ENCODE peak calls at places on chromosome 9, in six cellular contexts. Y is GM12891, R is HepG2, B is SK-N-SH, X is GM12892, J is K562. P is an unnamed sample.

GRCh38 chr9:101229606-101230005 is 155.2 kb downstream of the BAAT start:
- DNase-seq in Y (no peak), R (no peak), B (no peak), X (no peak), J (no peak), P (no peak)

GRCh38 chr9:95004452-95005275 is 278.2 kb downstream of the AOPEP start:
- DNase-seq in Y (peak), R (peak), B (peak), X (peak), J (peak), P (no peak)

GRCh38 chr9:38422555-38423245 is 1.6 kb downstream of the IGFBPL1 start:
- DNase-seq in Y (no peak), R (no peak), B (peak), X (no peak), J (no peak), P (no peak)

GRCh38 chr9:114798793-114799427 is 6.9 kb downstream of the TNFSF15 start:
- DNase-seq in Y (no peak), R (no peak), B (peak), X (no peak), J (no peak), P (no peak)

GRCh38 chr9:131578778-131579504 is 33.6 kb downstream of the PRRT1B start:
- DNase-seq in Y (peak), R (no peak), B (peak), X (peak), J (no peak), P (no peak)

GRCh38 chr9:129140397-129141065 is 29.3 kb downstream of the PTPA start:
- DNase-seq in Y (no peak), R (peak), B (peak), X (no peak), J (peak), P (no peak)

GRCh38 chr9:81526587-81526986 is 162.8 kb downstream of the TLE1 start:
- DNase-seq in Y (no peak), R (no peak), B (no peak), X (no peak), J (no peak), P (no peak)

GRCh38 chr9:15531380-15531779 is 20.6 kb upstream of the PSIP1 start:
- DNase-seq in Y (no peak), R (no peak), B (no peak), X (no peak), J (no peak), P (no peak)

GRCh38 chr9:81871695-81872094 is 56.5 kb upstream of the SPATA31D4 start:
- DNase-seq in Y (no peak), R (no peak), B (no peak), X (no peak), J (no peak), P (no peak)

GRCh38 chr9:92328225-92328624 is 2.5 kb downstream of the CENPP start:
- DNase-seq in Y (no peak), R (peak), B (peak), X (no peak), J (peak), P (no peak)

GRCh38 chr9:38416461-38416860 is 7.8 kb downstream of the IGFBPL1 start:
- DNase-seq in Y (no peak), R (no peak), B (no peak), X (no peak), J (no peak), P (no peak)

GRCh38 chr9:91162311-91162710 is 199.4 kb downstream of the AUH start:
- DNase-seq in Y (no peak), R (no peak), B (no peak), X (no peak), J (peak), P (no peak)

GRCh38 chr9:4530375-4530774 is 40.1 kb downstream of the SLC1A1 start:
- DNase-seq in Y (no peak), R (no peak), B (no peak), X (no peak), J (no peak), P (no peak)

GRCh38 chr9:3464033-3464638 is 61.7 kb downstream of the RFX3 start:
- DNase-seq in Y (no peak), R (no peak), B (no peak), X (no peak), J (no peak), P (no peak)

GRCh38 chr9:35112257-35113020 is 3.2 kb downstream of the ATOSB start:
- DNase-seq in Y (no peak), R (no peak), B (no peak), X (no peak), J (peak), P (no peak)

GRCh38 chr9:128624566-128624965 is 32.1 kb downstream of the DYNC2I2 start:
- DNase-seq in Y (no peak), R (no peak), B (peak), X (no peak), J (no peak), P (no peak)

GRCh38 chr9:91489391-91489899 is 65.8 kb upstream of the NFIL3 start:
- DNase-seq in Y (no peak), R (no peak), B (no peak), X (no peak), J (no peak), P (no peak)

GRCh38 chr9:93301291-93301811 is 117.4 kb downstream of the WNK2 start:
- DNase-seq in Y (peak), R (no peak), B (peak), X (no peak), J (no peak), P (peak)

GRCh38 chr9:15104826-15105420 is 194.7 kb upstream of the FREM1 start:
- DNase-seq in Y (peak), R (peak), B (peak), X (peak), J (peak), P (no peak)

GRCh38 chr9:120532891-120533290 is 47.1 kb downstream of the CDK5RAP2 start:
- DNase-seq in Y (no peak), R (no peak), B (no peak), X (no peak), J (no peak), P (no peak)

GRCh38 chr9:78365979-78366697 is 69.2 kb downstream of the PSAT1 start:
- DNase-seq in Y (no peak), R (no peak), B (peak), X (no peak), J (no peak), P (no peak)

GRCh38 chr9:116007824-116008223 is 145.8 kb upstream of the PAPPA start:
- DNase-seq in Y (no peak), R (no peak), B (no peak), X (no peak), J (no peak), P (no peak)

GRCh38 chr9:13627502-13627901 is 348.0 kb upstream of the MPDZ start:
- DNase-seq in Y (no peak), R (no peak), B (no peak), X (no peak), J (no peak), P (no peak)

GRCh38 chr9:17783227-17783626 is 204.4 kb downstream of the SH3GL2 start:
- DNase-seq in Y (no peak), R (no peak), B (no peak), X (no peak), J (no peak), P (no peak)

GRCh38 chr9:96766199-96766598 is 11.7 kb downstream of the ZNF510 start:
- DNase-seq in Y (no peak), R (no peak), B (no peak), X (no peak), J (no peak), P (no peak)

GRCh38 chr9:92970467-92970923 is 23.2 kb downstream of the FGD3 start:
- DNase-seq in Y (no peak), R (no peak), B (no peak), X (no peak), J (no peak), P (peak)

GRCh38 chr9:68522954-68523353 is 17.7 kb downstream of the TMEM252 start:
- DNase-seq in Y (no peak), R (no peak), B (no peak), X (no peak), J (no peak), P (no peak)
- TF ChIP-seq TAF1 in Y (no peak), R (no peak), B (no peak), X (no peak), J (no peak), P (no peak)

GRCh38 chr9:126117631-126118030 is 209.0 kb upstream of the MVB12B start:
- DNase-seq in Y (no peak), R (no peak), B (no peak), X (no peak), J (no peak), P (no peak)
- TF ChIP-seq TAF1 in Y (no peak), R (no peak), B (no peak), X (no peak), J (no peak), P (no peak)

GRCh38 chr9:133734600-133735414 is 3.3 kb downstream of the SARDH start:
- DNase-seq in Y (no peak), R (no peak), B (no peak), X (no peak), J (no peak), P (no peak)

GRCh38 chr9:133733421-133734250 is 4.5 kb downstream of the SARDH start:
- DNase-seq in Y (no peak), R (no peak), B (peak), X (no peak), J (no peak), P (no peak)

GRCh38 chr9:133732351-133733073 is 5.6 kb downstream of the SARDH start:
- DNase-seq in Y (no peak), R (no peak), B (no peak), X (no peak), J (no peak), P (no peak)

GRCh38 chr9:133731876-133732321 is 6.3 kb downstream of the SARDH start:
- DNase-seq in Y (no peak), R (peak), B (peak), X (no peak), J (peak), P (no peak)

GRCh38 chr9:133733074-133733408 is 5.1 kb downstream of the SARDH start:
- DNase-seq in Y (no peak), R (no peak), B (no peak), X (no peak), J (no peak), P (no peak)
- TF ChIP-seq TAF1 in Y (no peak), R (no peak), B (no peak), X (no peak), J (no peak), P (no peak)

GRCh38 chr9:31519011-31519410 is 865.4 kb upstream of the ACO1 start:
- DNase-seq in Y (no peak), R (peak), B (no peak), X (no peak), J (no peak), P (no peak)
- TF ChIP-seq TAF1 in Y (no peak), R (no peak), B (no peak), X (no peak), J (no peak), P (no peak)

GRCh38 chr9:126386814-126387213 is 60.2 kb downstream of the MVB12B start:
- DNase-seq in Y (no peak), R (no peak), B (no peak), X (no peak), J (no peak), P (no peak)

GRCh38 chr9:126389958-126390357 is 63.3 kb downstream of the MVB12B start:
- DNase-seq in Y (no peak), R (no peak), B (no peak), X (no peak), J (no peak), P (no peak)

GRCh38 chr9:126390923-126391322 is 64.3 kb downstream of the MVB12B start:
- DNase-seq in Y (no peak), R (no peak), B (no peak), X (no peak), J (no peak), P (no peak)

GRCh38 chr9:126386088-126386487 is 59.5 kb downstream of the MVB12B start:
- DNase-seq in Y (no peak), R (peak), B (no peak), X (no peak), J (no peak), P (no peak)

DNA sequence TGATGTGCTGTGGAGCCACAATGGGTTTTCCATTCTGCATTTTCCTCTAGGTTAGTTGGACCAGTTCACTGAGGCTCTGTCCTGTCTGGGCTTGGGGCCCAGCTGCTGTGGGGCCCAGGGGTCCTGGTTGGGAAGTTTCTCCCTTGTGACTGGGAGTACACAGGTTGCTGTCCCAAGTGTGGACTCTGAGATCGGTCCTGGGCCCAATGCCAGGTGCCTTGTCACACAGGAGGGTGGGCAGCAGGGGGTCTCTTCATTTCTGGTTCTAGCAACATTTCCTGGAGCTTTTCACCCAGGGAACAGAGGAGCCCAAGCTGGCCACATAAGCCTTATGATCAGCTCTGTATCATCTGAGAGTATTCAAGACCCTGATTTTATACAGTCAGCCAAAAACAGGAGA is 62.3 kb downstream of the MVB12B start:
- DNase-seq in Y (no peak), R (no peak), B (no peak), X (no peak), J (no peak), P (no peak)
- TF ChIP-seq TAF1 in Y (no peak), R (no peak), B (no peak), X (no peak), J (no peak), P (no peak)

DNA sequence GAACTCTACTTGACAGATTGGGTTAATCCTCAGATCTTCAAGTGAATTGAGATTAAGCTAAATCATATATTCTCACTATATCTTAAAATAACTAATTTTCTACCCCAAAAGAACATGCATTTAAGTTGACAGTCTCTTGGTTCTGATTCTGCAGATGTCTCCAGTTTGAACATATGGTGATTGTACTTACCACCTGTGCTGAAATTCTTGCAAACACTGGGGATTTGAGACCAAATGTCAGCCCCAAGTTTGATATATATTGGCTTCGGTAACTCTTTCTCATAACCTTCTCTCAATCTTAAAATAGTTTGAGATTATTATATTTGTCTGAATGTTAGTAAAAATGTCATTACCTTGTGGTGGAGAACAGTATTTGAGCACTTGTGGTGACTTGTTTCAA is 130.3 kb upstream of the C9orf72 start:
- DNase-seq in Y (no peak), R (no peak), B (no peak), X (no peak), J (no peak), P (no peak)
- TF ChIP-seq TAF1 in Y (no peak), R (no peak), B (no peak), X (no peak), J (no peak), P (no peak)

GRCh38 chr9:124238546-124239140 is 19.1 kb upstream of the NEK6 start:
- DNase-seq in Y (no peak), R (no peak), B (no peak), X (no peak), J (no peak), P (no peak)
- TF ChIP-seq TAF1 in Y (no peak), R (no peak), B (no peak), X (no peak), J (no peak), P (no peak)

GRCh38 chr9:121916008-121916407 is 177.1 kb downstream of the TTLL11 start:
- DNase-seq in Y (no peak), R (no peak), B (no peak), X (no peak), J (no peak), P (no peak)

GRCh38 chr9:121912812-121913627 is 180.1 kb downstream of the TTLL11 start:
- DNase-seq in Y (no peak), R (no peak), B (no peak), X (no peak), J (peak), P (no peak)

GRCh38 chr9:121914604-121915303 is 178.4 kb downstream of the TTLL11 start:
- DNase-seq in Y (no peak), R (no peak), B (no peak), X (no peak), J (no peak), P (no peak)

GRCh38 chr9:121914017-121914595 is 179.0 kb downstream of the TTLL11 start:
- DNase-seq in Y (no peak), R (no peak), B (no peak), X (no peak), J (no peak), P (no peak)

DNA sequence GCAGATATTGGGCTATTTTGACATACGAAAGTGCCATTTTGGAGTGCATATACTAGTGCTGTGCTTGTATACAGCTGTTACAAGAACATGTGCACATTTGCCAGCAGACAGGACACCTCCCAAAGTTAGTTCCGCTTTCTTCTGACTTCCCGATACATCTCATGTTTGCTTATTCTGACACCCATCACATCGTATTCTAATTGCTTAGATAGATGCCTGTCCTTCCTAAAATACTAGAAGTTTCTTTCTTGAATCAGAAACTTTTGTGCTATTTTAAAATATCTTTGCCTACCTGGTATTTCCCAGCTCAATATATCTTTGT is 177.8 kb downstream of the TTLL11 start:
- DNase-seq in Y (no peak), R (no peak), B (no peak), X (no peak), J (no peak), P (no peak)
- TF ChIP-seq TAF1 in Y (no peak), R (no peak), B (no peak), X (no peak), J (no peak), P (no peak)

DNA sequence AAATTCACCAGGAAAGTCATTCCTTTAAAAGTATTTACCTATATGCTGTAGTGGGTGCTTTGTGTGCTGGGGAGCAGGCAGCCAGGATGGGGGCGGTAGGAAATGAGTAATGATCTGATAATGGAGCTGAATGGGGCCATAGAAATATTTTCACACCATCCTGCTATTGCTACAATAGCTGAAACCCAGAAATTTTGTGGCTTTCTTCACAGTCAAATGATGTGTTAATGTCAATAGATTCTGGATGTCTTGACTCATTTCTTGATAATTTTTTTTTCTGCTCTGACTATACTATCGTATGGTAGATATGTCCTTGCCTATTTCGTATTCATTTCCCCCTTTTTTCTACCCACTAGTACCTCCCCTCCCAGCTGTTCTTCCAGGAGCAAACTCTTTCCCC is 59.5 kb downstream of the RORB start:
- DNase-seq in Y (no peak), R (no peak), B (no peak), X (no peak), J (no peak), P (no peak)
- TF ChIP-seq TAF1 in Y (no peak), R (no peak), B (no peak), X (no peak), J (no peak), P (no peak)

DNA sequence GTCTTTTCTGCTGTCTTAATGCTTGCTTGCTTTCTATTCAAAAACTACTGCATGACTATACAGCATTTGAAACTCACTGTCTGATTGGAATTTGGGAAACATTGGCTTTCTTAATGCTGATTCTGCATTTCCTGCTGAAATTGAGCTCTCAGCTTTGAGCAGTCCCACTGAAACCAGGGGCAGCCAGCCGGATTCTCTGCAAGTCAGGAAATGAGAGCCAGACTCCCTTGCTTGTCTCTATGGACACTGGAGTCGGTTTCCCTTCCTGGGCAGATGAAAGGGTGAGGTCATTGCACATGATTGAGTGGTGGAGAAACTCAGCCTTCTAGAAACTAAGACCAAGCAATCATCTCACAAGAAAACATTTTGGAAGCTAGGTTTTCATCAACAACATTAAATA is 119.7 kb upstream of the SPATA31C2 start:
- DNase-seq in Y (no peak), R (no peak), B (no peak), X (no peak), J (no peak), P (no peak)
- TF ChIP-seq TAF1 in Y (no peak), R (no peak), B (no peak), X (no peak), J (no peak), P (no peak)

P was measured in H1.